ENCODE peak calls at places on chromosomes 16 and 17, in four cellular contexts. One of them, this sample, is unnamed.

GRCh38 chr17:3803308-3803640 is 2.3 kb upstream of the ITGAE start:
- DNase-seq in GM12878: no peak
- DNase-seq in SK-N-SH: no peak
- DNase-seq in HepG2: no peak
- DNase-seq in this sample: no peak

GRCh38 chr16:73190688-73191087 is 142.8 kb upstream of the ZFHX3 start:
- DNase-seq in GM12878: no peak
- DNase-seq in SK-N-SH: no peak
- DNase-seq in HepG2: no peak
- DNase-seq in this sample: no peak

GRCh38 chr17:64037180-64037579 is 16.7 kb upstream of the ICAM2 start:
- DNase-seq in SK-N-SH: no peak
- DNase-seq in GM12878: no peak
- DNase-seq in HepG2: no peak
- DNase-seq in this sample: no peak

GRCh38 chr17:40477796-40478195 is 23.6 kb downstream of the TNS4 start:
- DNase-seq in SK-N-SH: no peak
- DNase-seq in GM12878: no peak
- DNase-seq in HepG2: no peak
- DNase-seq in this sample: peak

GRCh38 chr17:62757518-62757951 is 50.6 kb downstream of the MARCHF10 start:
- DNase-seq in GM12878: no peak
- DNase-seq in HepG2: no peak
- DNase-seq in SK-N-SH: peak
- DNase-seq in this sample: no peak

GRCh38 chr17:43719578-43719977 is 39.0 kb downstream of the SOST start:
- DNase-seq in GM12878: no peak
- DNase-seq in SK-N-SH: no peak
- DNase-seq in HepG2: no peak
- DNase-seq in this sample: no peak

GRCh38 chr16:78816499-78817441 is 717.3 kb downstream of the WWOX start:
- DNase-seq in SK-N-SH: no peak
- DNase-seq in HepG2: no peak
- DNase-seq in GM12878: no peak
- DNase-seq in this sample: no peak

GRCh38 chr16:67399749-67400704 is 6.7 kb upstream of the TPPP3 start:
- DNase-seq in GM12878: no peak
- DNase-seq in SK-N-SH: peak
- DNase-seq in HepG2: no peak
- DNase-seq in this sample: no peak

GRCh38 chr17:57519199-57519598 is 225.9 kb downstream of the CCDC182 start:
- DNase-seq in GM12878: no peak
- DNase-seq in SK-N-SH: no peak
- DNase-seq in HepG2: no peak
- DNase-seq in this sample: peak

GRCh38 chr17:44827863-44828262 is 2.2 kb downstream of the GJC1 start:
- DNase-seq in GM12878: no peak
- DNase-seq in HepG2: no peak
- DNase-seq in SK-N-SH: no peak
- DNase-seq in this sample: no peak

GRCh38 chr17:57552114-57552601 is 192.9 kb downstream of the CCDC182 start:
- DNase-seq in GM12878: no peak
- DNase-seq in HepG2: no peak
- DNase-seq in SK-N-SH: peak
- DNase-seq in this sample: no peak

GRCh38 chr16:17927015-17927414 is 409.5 kb downstream of the NPIPA8 start:
- DNase-seq in GM12878: no peak
- DNase-seq in SK-N-SH: no peak
- DNase-seq in HepG2: no peak
- DNase-seq in this sample: no peak

GRCh38 chr17:30291571-30292489 is at the start of gene BLMH:
- DNase-seq in HepG2: peak
- DNase-seq in GM12878: no peak
- DNase-seq in SK-N-SH: peak
- DNase-seq in this sample: peak

GRCh38 chr17:64994781-64995538 is 61.6 kb downstream of the GNA13 start:
- DNase-seq in GM12878: no peak
- DNase-seq in HepG2: no peak
- DNase-seq in SK-N-SH: no peak
- DNase-seq in this sample: no peak

GRCh38 chr17:13590441-13590840 is 11.3 kb downstream of the HS3ST3A1 start:
- DNase-seq in GM12878: no peak
- DNase-seq in HepG2: no peak
- DNase-seq in SK-N-SH: no peak
- DNase-seq in this sample: no peak

GRCh38 chr17:10683853-10684252 is 13.5 kb downstream of the SCO1 start:
- DNase-seq in GM12878: no peak
- DNase-seq in HepG2: peak
- DNase-seq in SK-N-SH: peak
- DNase-seq in this sample: peak

GRCh38 chr16:80527297-80527696 is 13.5 kb upstream of the DYNLRB2 start:
- DNase-seq in SK-N-SH: peak
- DNase-seq in HepG2: peak
- DNase-seq in GM12878: no peak
- DNase-seq in this sample: no peak

GRCh38 chr16:31050280-31051030 is 17.1 kb downstream of the STX4 start:
- DNase-seq in HepG2: no peak
- DNase-seq in SK-N-SH: no peak
- DNase-seq in GM12878: no peak
- DNase-seq in this sample: no peak

GRCh38 chr17:41695134-41695661 is 6.5 kb downstream of the EIF1 start:
- DNase-seq in GM12878: no peak
- DNase-seq in SK-N-SH: no peak
- DNase-seq in HepG2: no peak
- DNase-seq in this sample: peak

GRCh38 chr17:74008196-74008595 is 195.3 kb upstream of the RPL38 start:
- DNase-seq in SK-N-SH: peak
- DNase-seq in GM12878: no peak
- DNase-seq in HepG2: peak
- DNase-seq in this sample: peak

GRCh38 chr16:71648162-71648561 is 22.2 kb downstream of the MARVELD3 start:
- DNase-seq in HepG2: no peak
- DNase-seq in GM12878: no peak
- DNase-seq in SK-N-SH: no peak
- DNase-seq in this sample: no peak

GRCh38 chr17:42618442-42619150 is 9.1 kb downstream of the TUBG1 start:
- DNase-seq in SK-N-SH: peak
- DNase-seq in HepG2: peak
- DNase-seq in GM12878: peak
- DNase-seq in this sample: peak

GRCh38 chr16:50509521-50510341 is 38.5 kb upstream of the NKD1 start:
- DNase-seq in SK-N-SH: peak
- DNase-seq in GM12878: no peak
- DNase-seq in HepG2: peak
- DNase-seq in this sample: no peak

GRCh38 chr17:29615048-29615385 is 7.7 kb downstream of the CORO6 start:
- DNase-seq in GM12878: no peak
- DNase-seq in SK-N-SH: peak
- DNase-seq in HepG2: no peak
- DNase-seq in this sample: no peak

GRCh38 chr17:73393962-73394361 is 82.2 kb upstream of the CDC42EP4 start:
- DNase-seq in HepG2: peak
- DNase-seq in GM12878: no peak
- DNase-seq in SK-N-SH: peak
- DNase-seq in this sample: no peak

GRCh38 chr17:6470146-6470718 is 26.0 kb downstream of the PIMREG start:
- DNase-seq in GM12878: no peak
- DNase-seq in HepG2: no peak
- DNase-seq in SK-N-SH: no peak
- DNase-seq in this sample: no peak

GRCh38 chr17:65678534-65678933 is 117.1 kb upstream of the AXIN2 start:
- DNase-seq in SK-N-SH: no peak
- DNase-seq in HepG2: no peak
- DNase-seq in GM12878: no peak
- DNase-seq in this sample: no peak

GRCh38 chr16:17801024-17801423 is 330.3 kb upstream of the XYLT1 start:
- DNase-seq in GM12878: no peak
- DNase-seq in HepG2: no peak
- DNase-seq in SK-N-SH: no peak
- DNase-seq in this sample: no peak

GRCh38 chr16:30747331-30747730 is 894 bp upstream of the PHKG2 start:
- DNase-seq in GM12878: no peak
- DNase-seq in HepG2: no peak
- DNase-seq in SK-N-SH: no peak
- DNase-seq in this sample: no peak

GRCh38 chr17:29867643-29868181 is 62.3 kb downstream of the SSH2 start:
- DNase-seq in HepG2: no peak
- DNase-seq in GM12878: no peak
- DNase-seq in SK-N-SH: no peak
- DNase-seq in this sample: no peak

GRCh38 chr17:49046912-49047311 is 49.7 kb downstream of the IGF2BP1 start:
- DNase-seq in HepG2: no peak
- DNase-seq in GM12878: no peak
- DNase-seq in SK-N-SH: no peak
- DNase-seq in this sample: no peak

GRCh38 chr16:55571-56136 is 2.0 kb downstream of the SNRNP25 start:
- DNase-seq in HepG2: no peak
- DNase-seq in GM12878: no peak
- DNase-seq in SK-N-SH: no peak
- DNase-seq in this sample: no peak

GRCh38 chr17:15398736-15399331 is 57.4 kb upstream of the TEKT3 start:
- DNase-seq in HepG2: peak
- DNase-seq in GM12878: no peak
- DNase-seq in SK-N-SH: peak
- DNase-seq in this sample: peak

GRCh38 chr17:70071620-70072019 is 3.4 kb upstream of the KCNJ16 start:
- DNase-seq in GM12878: no peak
- DNase-seq in HepG2: no peak
- DNase-seq in SK-N-SH: no peak
- DNase-seq in this sample: no peak

GRCh38 chr17:36937961-36938565 is 788 bp downstream of the LHX1 start:
- DNase-seq in HepG2: no peak
- DNase-seq in GM12878: no peak
- DNase-seq in SK-N-SH: peak
- DNase-seq in this sample: no peak
- TF ChIP-seq PBX3 in HepG2: no peak
- TF ChIP-seq PBX3 in GM12878: no peak
- TF ChIP-seq PBX3 in SK-N-SH: no peak
- TF ChIP-seq PBX3 in this sample: no peak

DNA sequence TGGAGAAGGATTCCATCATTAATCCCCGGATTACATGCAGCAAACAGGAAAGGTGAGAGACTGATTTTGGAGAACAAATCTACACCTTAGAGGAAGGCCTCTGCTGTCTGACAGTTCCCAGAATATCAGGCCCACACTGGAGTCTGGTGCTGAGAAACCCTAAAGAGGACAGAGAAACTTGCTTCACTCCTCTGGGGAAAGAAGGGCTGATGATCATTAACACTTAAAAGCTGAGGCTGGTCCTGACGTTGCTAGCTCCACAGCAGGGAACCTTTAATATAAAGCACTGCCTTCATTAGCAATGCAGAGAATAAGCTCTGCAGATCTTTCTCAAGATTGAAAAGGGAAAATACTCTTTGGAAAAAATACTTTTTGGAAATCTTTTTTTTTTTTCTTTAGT is 1472.4 kb upstream of the GOT2 start:
- DNase-seq in GM12878: no peak
- DNase-seq in SK-N-SH: no peak
- DNase-seq in HepG2: no peak
- DNase-seq in this sample: no peak
- TF ChIP-seq PBX3 in GM12878: no peak
- TF ChIP-seq PBX3 in SK-N-SH: no peak
- TF ChIP-seq PBX3 in HepG2: no peak
- TF ChIP-seq PBX3 in this sample: no peak

GRCh38 chr17:75832164-75832651 is 12.0 kb downstream of the UNC13D start:
- DNase-seq in HepG2: no peak
- DNase-seq in GM12878: no peak
- DNase-seq in SK-N-SH: no peak
- DNase-seq in this sample: no peak

GRCh38 chr17:75828741-75829140 is 15.5 kb downstream of the UNC13D start:
- DNase-seq in SK-N-SH: no peak
- DNase-seq in HepG2: no peak
- DNase-seq in GM12878: no peak
- DNase-seq in this sample: no peak

GRCh38 chr17:75829747-75830146 is 14.5 kb downstream of the UNC13D start:
- DNase-seq in GM12878: no peak
- DNase-seq in SK-N-SH: no peak
- DNase-seq in HepG2: no peak
- DNase-seq in this sample: no peak

GRCh38 chr17:75831032-75831567 is 13.1 kb downstream of the UNC13D start:
- DNase-seq in SK-N-SH: no peak
- DNase-seq in GM12878: no peak
- DNase-seq in HepG2: no peak
- DNase-seq in this sample: no peak

GRCh38 chr17:75830168-75831031 is 13.8 kb downstream of the UNC13D start:
- DNase-seq in HepG2: no peak
- DNase-seq in GM12878: no peak
- DNase-seq in SK-N-SH: peak
- DNase-seq in this sample: no peak
- TF ChIP-seq PBX3 in HepG2: no peak
- TF ChIP-seq PBX3 in GM12878: no peak
- TF ChIP-seq PBX3 in SK-N-SH: no peak
- TF ChIP-seq PBX3 in this sample: no peak

GRCh38 chr16:1102921-1103648 is 7.0 kb upstream of the C1QTNF8 start:
- DNase-seq in GM12878: no peak
- DNase-seq in SK-N-SH: peak
- DNase-seq in HepG2: no peak
- DNase-seq in this sample: no peak
- TF ChIP-seq PBX3 in GM12878: no peak
- TF ChIP-seq PBX3 in SK-N-SH: no peak
- TF ChIP-seq PBX3 in HepG2: no peak
- TF ChIP-seq PBX3 in this sample: no peak

DNA sequence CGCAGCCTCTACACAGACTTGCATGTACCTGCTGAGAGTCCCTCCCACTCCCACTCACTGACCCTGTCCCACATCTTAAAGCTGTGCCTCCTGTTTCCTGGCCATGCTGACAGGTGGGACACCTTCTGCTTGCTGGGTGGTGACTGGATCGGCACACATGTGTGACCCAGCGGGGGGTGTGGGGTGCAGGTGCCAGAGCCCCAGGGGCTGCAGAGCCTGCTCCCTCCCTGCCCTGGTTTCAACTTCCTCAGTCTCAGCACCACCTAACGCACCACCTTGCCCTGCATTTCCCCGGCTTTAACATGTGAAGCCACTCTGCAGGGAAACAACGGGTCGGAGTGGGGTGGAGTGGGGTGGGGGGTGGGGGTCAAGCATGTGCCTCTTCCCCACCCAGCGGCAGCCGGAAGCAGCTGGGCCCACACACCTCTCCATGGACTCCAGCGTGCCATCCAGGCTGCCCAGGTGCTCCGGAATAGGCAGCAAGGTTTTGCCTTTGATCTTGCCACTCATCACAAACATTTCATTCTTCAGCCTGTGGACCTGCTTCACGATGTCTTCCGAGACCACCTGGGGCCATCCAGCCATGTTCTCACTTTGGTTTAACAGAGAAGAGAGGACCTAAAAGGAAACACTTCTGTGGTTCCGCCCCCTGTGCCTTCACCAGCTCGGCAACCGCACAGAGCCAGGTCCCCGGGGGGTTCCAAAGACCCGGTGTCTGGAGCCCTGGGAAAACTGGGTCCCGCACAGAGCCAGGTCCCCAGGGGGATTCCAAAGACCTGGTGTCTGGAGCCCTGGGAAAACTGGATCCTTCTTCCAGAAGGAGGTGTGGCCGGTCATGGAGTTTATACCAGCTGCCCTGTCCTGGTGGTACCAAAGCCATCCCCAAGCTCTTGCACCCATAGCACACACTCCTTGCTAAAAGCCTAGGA is 4.7 kb downstream of the DNAH17 start:
- DNase-seq in HepG2: no peak
- DNase-seq in SK-N-SH: peak
- DNase-seq in GM12878: no peak
- DNase-seq in this sample: no peak
- TF ChIP-seq PBX3 in HepG2: no peak
- TF ChIP-seq PBX3 in SK-N-SH: no peak
- TF ChIP-seq PBX3 in GM12878: no peak
- TF ChIP-seq PBX3 in this sample: no peak